ENCODE peak calls at places on chromosomes 2 and 18, in five cellular contexts. W, D, S, U and Z are unnamed samples.

GRCh38 chr2:219744698-219745097 is 117.3 kb downstream of the SLC4A3 start:
- DNase-seq in W (no peak), D (no peak), S (no peak), U (no peak), Z (no peak)

GRCh38 chr2:175207741-175208438 is 26.4 kb upstream of the ATP5MC3 start:
- DNase-seq in W (no peak), D (no peak), S (no peak), U (no peak), Z (no peak)

GRCh38 chr2:212032032-212032431 is 506.6 kb downstream of the ERBB4 start:
- DNase-seq in W (no peak), D (no peak), S (no peak), U (peak), Z (no peak)

GRCh38 chr2:1611886-1612285 is 132.4 kb downstream of the PXDN start:
- DNase-seq in W (no peak), D (no peak), S (no peak), U (no peak), Z (no peak)

GRCh38 chr2:112818094-112818902 is 18.3 kb downstream of the IL1B start:
- DNase-seq in W (no peak), D (no peak), S (no peak), U (peak), Z (no peak)

GRCh38 chr2:105769504-105769903 is 24.8 kb downstream of the NCK2 start:
- DNase-seq in W (no peak), D (peak), S (no peak), U (no peak), Z (no peak)

GRCh38 chr2:232668805-232669444 is 28.2 kb upstream of the GIGYF2 start:
- DNase-seq in W (no peak), D (peak), S (no peak), U (peak), Z (no peak)

GRCh38 chr2:10457846-10458563 is 9.9 kb upstream of the ODC1 start:
- DNase-seq in W (no peak), D (no peak), S (no peak), U (peak), Z (no peak)

GRCh38 chr2:173574713-173575112 is 220.0 kb downstream of the CDCA7 start:
- DNase-seq in W (no peak), D (no peak), S (no peak), U (peak), Z (no peak)

GRCh38 chr2:63767307-63767706 is 74.4 kb upstream of the UGP2 start:
- DNase-seq in W (no peak), D (no peak), S (no peak), U (no peak), Z (no peak)

GRCh38 chr2:45755585-45756330 is 104.3 kb downstream of the PRKCE start:
- DNase-seq in W (no peak), D (peak), S (no peak), U (peak), Z (no peak)

GRCh38 chr18:3332376-3332775 is 70.4 kb downstream of the MYL12B start:
- DNase-seq in W (no peak), D (no peak), S (no peak), U (peak), Z (no peak)

GRCh38 chr2:216034065-216034464 is 20.7 kb upstream of the MREG start:
- DNase-seq in W (peak), D (peak), S (peak), U (peak), Z (peak)

GRCh38 chr2:14601070-14601770 is 31.3 kb upstream of the LRATD1 start:
- DNase-seq in W (no peak), D (no peak), S (no peak), U (no peak), Z (no peak)

GRCh38 chr2:219176818-219177593 is at the start of gene CNPPD1:
- DNase-seq in W (peak), D (peak), S (peak), U (peak), Z (peak)

GRCh38 chr2:134253804-134254203 is at the start of gene MGAT5:
- DNase-seq in W (no peak), D (no peak), S (no peak), U (no peak), Z (no peak)

GRCh38 chr2:181120625-181121024 is 140.2 kb downstream of the UBE2E3 start:
- DNase-seq in W (no peak), D (no peak), S (no peak), U (no peak), Z (no peak)

GRCh38 chr2:2536416-2537056 is 205.5 kb upstream of the MYT1L start:
- DNase-seq in W (no peak), D (no peak), S (no peak), U (no peak), Z (no peak)

GRCh38 chr2:1648241-1649102 is 95.8 kb downstream of the PXDN start:
- DNase-seq in W (no peak), D (no peak), S (no peak), U (no peak), Z (no peak)

GRCh38 chr18:64110692-64111480 is 38.0 kb downstream of the LINC00305 start:
- DNase-seq in W (no peak), D (no peak), S (no peak), U (peak), Z (no peak)

GRCh38 chr2:24121469-24121868 is 1.7 kb downstream of the PFN4 start:
- DNase-seq in W (no peak), D (no peak), S (no peak), U (no peak), Z (no peak)

GRCh38 chr2:20578266-20578894 is 72.5 kb downstream of the HS1BP3 start:
- DNase-seq in W (no peak), D (no peak), S (no peak), U (no peak), Z (no peak)

GRCh38 chr2:237132799-237133198 is 47.1 kb downstream of the COPS8 start:
- DNase-seq in W (no peak), D (no peak), S (no peak), U (no peak), Z (no peak)

GRCh38 chr2:66578853-66579158 is 143.9 kb downstream of the MEIS1 start:
- DNase-seq in W (no peak), D (no peak), S (no peak), U (no peak), Z (no peak)

GRCh38 chr2:200288670-200289429 is 17.6 kb upstream of the SPATS2L start:
- DNase-seq in W (no peak), D (no peak), S (no peak), U (peak), Z (no peak)

GRCh38 chr2:206799083-206799482 is 33.7 kb downstream of the FASTKD2 start:
- DNase-seq in W (no peak), D (no peak), S (no peak), U (peak), Z (no peak)

GRCh38 chr2:56474412-56475158 is 290.8 kb downstream of the CCDC85A start:
- DNase-seq in W (no peak), D (no peak), S (no peak), U (peak), Z (no peak)

GRCh38 chr2:55010149-55010591 is 40.1 kb downstream of the RTN4 start:
- DNase-seq in W (peak), D (no peak), S (peak), U (peak), Z (no peak)